ENCODE peak calls at places on chromosome 3, in five cellular contexts. One of them, this sample, is unnamed.

GRCh38 chr3:159263750-159264561 is 462.1 kb downstream of the MFSD1 start:
- DNase-seq in uterus: no peak
- DNase-seq in stomach: no peak
- DNase-seq in testis: peak; percentile 30
- DNase-seq in esophagus squamous epithelium: no peak
- DNase-seq in this sample: peak; percentile 11

GRCh38 chr3:87503901-87504498 is 227.6 kb upstream of the POU1F1 start:
- DNase-seq in esophagus squamous epithelium: no peak
- DNase-seq in stomach: peak; percentile 28
- DNase-seq in testis: peak; percentile 40
- DNase-seq in uterus: no peak
- DNase-seq in this sample: no peak

GRCh38 chr3:126202281-126203079 is 22.1 kb upstream of the ALDH1L1 start:
- DNase-seq in esophagus squamous epithelium: no peak
- DNase-seq in testis: peak; percentile 40
- DNase-seq in stomach: no peak
- DNase-seq in uterus: no peak
- DNase-seq in this sample: no peak

GRCh38 chr3:17645074-17645698 is 97.2 kb downstream of the TBC1D5 start:
- DNase-seq in esophagus squamous epithelium: no peak
- DNase-seq in testis: peak; percentile 21
- DNase-seq in uterus: peak; percentile 17
- DNase-seq in stomach: no peak
- DNase-seq in this sample: no peak

GRCh38 chr3:143865302-143865701 is 17.0 kb upstream of the SLC9A9 start:
- DNase-seq in testis: no peak
- DNase-seq in uterus: no peak
- DNase-seq in stomach: no peak
- DNase-seq in esophagus squamous epithelium: no peak
- DNase-seq in this sample: no peak

GRCh38 chr3:51386159-51386851 is 1.2 kb downstream of the MANF start:
- DNase-seq in testis: no peak
- DNase-seq in esophagus squamous epithelium: no peak
- DNase-seq in uterus: no peak
- DNase-seq in stomach: no peak
- DNase-seq in this sample: no peak

GRCh38 chr3:184299488-184300376 is 691 bp downstream of the PSMD2 start:
- DNase-seq in stomach: no peak
- DNase-seq in esophagus squamous epithelium: no peak
- DNase-seq in uterus: no peak
- DNase-seq in testis: no peak
- DNase-seq in this sample: no peak

GRCh38 chr3:143244516-143245063 is 125.0 kb downstream of the CHST2 start:
- DNase-seq in uterus: no peak
- DNase-seq in testis: no peak
- DNase-seq in esophagus squamous epithelium: no peak
- DNase-seq in stomach: no peak
- DNase-seq in this sample: no peak

GRCh38 chr3:184235381-184236032 is 6.1 kb downstream of the VWA5B2 start:
- DNase-seq in uterus: no peak
- DNase-seq in testis: no peak
- DNase-seq in esophagus squamous epithelium: no peak
- DNase-seq in stomach: no peak
- DNase-seq in this sample: no peak

GRCh38 chr3:183638092-183638644 is 2.7 kb downstream of the KLHL24 start:
- DNase-seq in uterus: no peak
- DNase-seq in stomach: no peak
- DNase-seq in esophagus squamous epithelium: no peak
- DNase-seq in testis: no peak
- DNase-seq in this sample: no peak

GRCh38 chr3:140311428-140311827 is 366.4 kb upstream of the TRIM42 start:
- DNase-seq in testis: no peak
- DNase-seq in uterus: no peak
- DNase-seq in stomach: no peak
- DNase-seq in esophagus squamous epithelium: no peak
- DNase-seq in this sample: no peak

GRCh38 chr3:122406198-122406597 is 9.7 kb downstream of the WDR5B start:
- DNase-seq in esophagus squamous epithelium: no peak
- DNase-seq in uterus: no peak
- DNase-seq in testis: no peak
- DNase-seq in stomach: no peak
- DNase-seq in this sample: no peak

GRCh38 chr3:188683032-188683491 is 488.7 kb upstream of the TPRG1 start:
- DNase-seq in testis: no peak
- DNase-seq in stomach: no peak
- DNase-seq in esophagus squamous epithelium: no peak
- DNase-seq in uterus: no peak
- DNase-seq in this sample: no peak

GRCh38 chr3:134294302-134294925 is 43.8 kb upstream of the RYK start:
- DNase-seq in testis: no peak
- DNase-seq in uterus: no peak
- DNase-seq in esophagus squamous epithelium: no peak
- DNase-seq in stomach: no peak
- DNase-seq in this sample: no peak

GRCh38 chr3:189267981-189268613 is 96.3 kb downstream of the TPRG1 start:
- DNase-seq in stomach: no peak
- DNase-seq in testis: no peak
- DNase-seq in esophagus squamous epithelium: no peak
- DNase-seq in uterus: no peak
- DNase-seq in this sample: no peak

GRCh38 chr3:21163961-21164360 is 587.0 kb downstream of the ZNF385D start:
- DNase-seq in stomach: no peak
- DNase-seq in testis: no peak
- DNase-seq in esophagus squamous epithelium: no peak
- DNase-seq in uterus: no peak
- DNase-seq in this sample: no peak

GRCh38 chr3:155080692-155081091 is 573 bp downstream of the MME start:
- DNase-seq in esophagus squamous epithelium: no peak
- DNase-seq in uterus: no peak
- DNase-seq in testis: no peak
- DNase-seq in stomach: no peak
- DNase-seq in this sample: no peak

GRCh38 chr3:79392479-79392878 is 375.3 kb downstream of the ROBO1 start:
- DNase-seq in testis: no peak
- DNase-seq in esophagus squamous epithelium: no peak
- DNase-seq in stomach: no peak
- DNase-seq in uterus: no peak
- DNase-seq in this sample: no peak

GRCh38 chr3:187935623-187936156 is 190.4 kb upstream of the BCL6 start:
- DNase-seq in testis: no peak
- DNase-seq in esophagus squamous epithelium: no peak
- DNase-seq in stomach: no peak
- DNase-seq in uterus: no peak
- DNase-seq in this sample: no peak

GRCh38 chr3:169923831-169924230 is 12.5 kb downstream of the SAMD7 start:
- DNase-seq in esophagus squamous epithelium: no peak
- DNase-seq in testis: peak; percentile 23
- DNase-seq in uterus: no peak
- DNase-seq in stomach: no peak
- DNase-seq in this sample: no peak

GRCh38 chr3:8336456-8336855 is 165.2 kb upstream of the LMCD1 start:
- DNase-seq in testis: peak; percentile 41
- DNase-seq in esophagus squamous epithelium: no peak
- DNase-seq in uterus: no peak
- DNase-seq in stomach: no peak
- DNase-seq in this sample: no peak

GRCh38 chr3:172397716-172398405 is 50.4 kb downstream of the GHSR start:
- DNase-seq in testis: no peak
- DNase-seq in uterus: no peak
- DNase-seq in esophagus squamous epithelium: no peak
- DNase-seq in stomach: no peak
- DNase-seq in this sample: no peak

GRCh38 chr3:138916824-138917223 is 30.1 kb downstream of the FOXL2 start:
- DNase-seq in testis: no peak
- DNase-seq in uterus: peak; percentile 42
- DNase-seq in esophagus squamous epithelium: no peak
- DNase-seq in stomach: peak; percentile 87
- DNase-seq in this sample: no peak

GRCh38 chr3:66423791-66424190 is 77.0 kb downstream of the LRIG1 start:
- DNase-seq in esophagus squamous epithelium: no peak
- DNase-seq in testis: no peak
- DNase-seq in stomach: no peak
- DNase-seq in uterus: peak; percentile 85
- DNase-seq in this sample: no peak
- H3K9me3 ChIP-seq in esophagus squamous epithelium: no peaks in the 10 kb centered on the region
- H3K9me3 ChIP-seq in testis: no peaks in the 10 kb centered on the region
- H3K9me3 ChIP-seq in stomach: peaks cover 9% of the 10 kb centered on the region
- H3K9me3 ChIP-seq in uterus: no peaks in the 10 kb centered on the region
- H3K9me3 ChIP-seq in this sample: no peaks in the 10 kb centered on the region

DNA sequence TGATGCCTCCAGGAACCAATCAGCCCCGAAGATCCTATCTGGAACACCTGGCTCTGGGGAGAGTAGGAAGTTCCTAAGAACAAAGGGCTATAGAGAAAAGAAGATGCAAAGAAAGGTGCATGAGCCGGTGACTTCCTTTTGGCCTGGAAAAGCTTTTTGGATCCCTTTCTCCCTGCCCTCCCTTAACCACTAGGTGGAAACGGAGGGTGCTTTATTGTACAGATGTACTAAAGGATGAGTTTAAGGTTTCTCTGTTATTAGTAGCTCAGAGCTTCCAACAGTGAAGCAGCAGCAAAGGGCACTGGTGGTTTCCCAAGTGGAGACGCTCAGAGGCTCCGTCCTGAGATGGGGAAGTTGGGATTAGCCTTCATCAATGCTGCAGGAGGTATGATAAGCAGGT is 6.0 kb upstream of the ADGRG7 start:
- DNase-seq in uterus: no peak
- DNase-seq in stomach: no peak
- DNase-seq in testis: no peak
- DNase-seq in esophagus squamous epithelium: no peak
- DNase-seq in this sample: no peak
- TF ChIP-seq CTCF in uterus: peak; percentile 18
- TF ChIP-seq CTCF in stomach: no peak
- TF ChIP-seq CTCF in testis: peak; percentile 18
- TF ChIP-seq CTCF in esophagus squamous epithelium: no peak
- TF ChIP-seq CTCF in this sample: peak; percentile 27

DNA sequence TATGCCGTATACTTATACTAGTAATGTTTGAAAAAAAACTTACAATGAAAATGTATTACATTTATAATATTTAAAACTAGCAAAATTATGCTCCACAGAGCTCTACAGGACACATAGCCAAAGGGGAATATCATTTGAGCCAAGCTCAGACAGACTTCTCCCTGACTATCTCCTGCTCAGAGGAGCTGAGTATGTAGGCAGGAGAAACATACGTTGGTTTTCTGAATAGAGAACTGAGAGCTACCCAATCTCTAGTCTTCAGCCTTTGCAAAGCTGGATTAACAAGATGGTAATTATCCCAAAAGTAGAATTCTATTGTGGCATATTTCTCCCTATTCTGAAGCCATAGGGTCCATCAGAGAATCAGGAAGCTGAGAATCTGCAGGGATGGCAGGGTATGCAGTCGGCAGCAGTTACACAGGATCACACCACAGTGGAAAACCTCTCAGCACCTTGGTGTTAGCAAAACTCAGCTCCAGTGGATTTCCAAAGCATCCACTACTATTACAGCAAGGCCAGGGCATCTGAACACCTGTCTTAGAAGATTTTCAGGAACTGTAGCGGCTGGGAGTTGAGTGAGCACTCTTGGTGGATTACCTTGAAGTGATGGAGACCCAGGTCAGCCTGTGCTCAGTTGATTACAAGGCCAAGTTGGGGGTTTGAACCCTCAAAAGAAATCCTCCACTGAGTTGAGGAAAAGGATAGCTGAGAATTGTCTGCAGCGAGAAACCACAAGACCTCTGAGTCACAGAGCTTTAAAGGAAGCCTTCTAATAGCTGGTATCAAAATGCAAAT is 30.1 kb downstream of the GPR15 start:
- DNase-seq in uterus: no peak
- DNase-seq in testis: no peak
- DNase-seq in esophagus squamous epithelium: no peak
- DNase-seq in stomach: no peak
- DNase-seq in this sample: no peak
- TF ChIP-seq POLR2A in uterus: no peak
- TF ChIP-seq POLR2A in testis: no peak
- TF ChIP-seq POLR2A in esophagus squamous epithelium: no peak
- TF ChIP-seq POLR2A in stomach: no peak
- TF ChIP-seq POLR2A in this sample: no peak

GRCh38 chr3:145739926-145740325 is 421.1 kb downstream of the PLOD2 start:
- DNase-seq in uterus: no peak
- DNase-seq in stomach: no peak
- DNase-seq in esophagus squamous epithelium: no peak
- DNase-seq in testis: no peak
- DNase-seq in this sample: no peak
- H3K9me3 ChIP-seq in uterus: no peaks in the 10 kb centered on the region
- H3K9me3 ChIP-seq in stomach: no peaks in the 10 kb centered on the region
- H3K9me3 ChIP-seq in esophagus squamous epithelium: no peaks in the 10 kb centered on the region
- H3K9me3 ChIP-seq in testis: no peaks in the 10 kb centered on the region
- H3K9me3 ChIP-seq in this sample: no peaks in the 10 kb centered on the region

GRCh38 chr3:81995334-81995733 is 233.9 kb upstream of the GBE1 start:
- DNase-seq in esophagus squamous epithelium: no peak
- DNase-seq in stomach: no peak
- DNase-seq in testis: no peak
- DNase-seq in uterus: no peak
- DNase-seq in this sample: no peak
- TF ChIP-seq CTCF in esophagus squamous epithelium: no peak
- TF ChIP-seq CTCF in stomach: no peak
- TF ChIP-seq CTCF in testis: no peak
- TF ChIP-seq CTCF in uterus: no peak
- TF ChIP-seq CTCF in this sample: no peak

DNA sequence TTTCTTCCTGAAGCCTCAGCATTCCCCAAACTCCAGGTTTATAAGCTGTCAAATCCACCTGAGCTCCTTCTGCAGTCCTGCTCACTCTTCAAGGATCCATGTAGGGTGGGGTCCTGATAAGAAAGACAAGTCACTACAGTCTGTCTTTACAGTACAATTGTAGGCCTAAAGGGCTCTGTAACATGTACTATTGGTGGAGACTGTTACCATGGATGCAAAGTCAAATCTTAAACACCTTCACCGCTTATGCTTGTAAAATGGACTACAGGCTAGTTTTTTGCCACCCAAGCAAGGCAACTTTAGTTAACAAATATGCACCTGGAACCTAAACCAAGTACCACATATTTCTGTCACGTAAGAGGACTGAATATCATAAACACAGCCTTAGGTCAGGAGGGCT is 44.7 kb downstream of the CBLB start:
- DNase-seq in testis: no peak
- DNase-seq in uterus: no peak
- DNase-seq in esophagus squamous epithelium: no peak
- DNase-seq in stomach: no peak
- DNase-seq in this sample: no peak
- TF ChIP-seq POLR2A in testis: no peak
- TF ChIP-seq POLR2A in uterus: no peak
- TF ChIP-seq POLR2A in esophagus squamous epithelium: no peak
- TF ChIP-seq POLR2A in stomach: no peak
- TF ChIP-seq POLR2A in this sample: no peak